ENCODE peak calls at places on chromosomes 5 and 9, in six cellular contexts. Y, M, W, F, T and X are unnamed samples.
A peak's percentile ranks its signal among the peaks of the same experiment; 100 is the strongest.

GRCh38 chr5:111254613-111255012 is 30.4 kb downstream of the CAMK4 start:
- DNase-seq in Y (no peak), M (no peak), W (no peak), F (no peak), T (no peak), X (no peak)

GRCh38 chr5:180304016-180304292 is 12.1 kb upstream of the MAPK9 start:
- DNase-seq in Y (no peak), M (no peak), W (no peak), F (no peak), T (no peak), X (no peak)

GRCh38 chr9:131557855-131558548 is 12.7 kb downstream of the PRRT1B start:
- DNase-seq in Y (no peak), M (no peak), W (no peak), F (no peak), T (no peak), X (no peak)

GRCh38 chr5:138912093-138912492 is 37.0 kb upstream of the LRRTM2 start:
- DNase-seq in Y (no peak), M (no peak), W (no peak), F (no peak), T (no peak), X (no peak)

GRCh38 chr5:61159070-61159469 is 3.2 kb downstream of the SMIM15 start:
- DNase-seq in Y (no peak), M (no peak), W (no peak), F (no peak), T (no peak), X (no peak)

GRCh38 chr5:150082889-150083288 is 3.5 kb downstream of the CSF1R start:
- DNase-seq in Y (no peak), M (no peak), W (peak; percentile 20), F (no peak), T (peak; percentile 29), X (peak; percentile 10)

GRCh38 chr5:141654298-141654697 is 3.1 kb upstream of the FCHSD1 start:
- DNase-seq in Y (no peak), M (no peak), W (no peak), F (no peak), T (no peak), X (no peak)

GRCh38 chr5:139148306-139148705 is 49.9 kb downstream of the SIL1 start:
- DNase-seq in Y (no peak), M (no peak), W (peak; percentile 82), F (no peak), T (no peak), X (no peak)